ENCODE peak calls at places on chromosomes 1 and 21, in seven cellular contexts. L, A, K, M, F, W and R are unnamed samples.
A peak's percentile ranks its signal among the peaks of the same experiment; 100 is the strongest.

GRCh38 chr1:164660415-164661174 is 101.6 kb downstream of the PBX1 start:
- DNase-seq in L (no peak), A (peak; percentile 27), K (no peak), M (peak; percentile 20), F (peak; percentile 42), W (no peak), R (no peak)

GRCh38 chr1:192524223-192524622 is 51.4 kb upstream of the RGS1 start:
- DNase-seq in L (no peak), A (no peak), K (no peak), M (no peak), F (no peak), W (no peak), R (no peak)

GRCh38 chr1:111571987-111572386 is 47.6 kb upstream of the RAP1A start:
- DNase-seq in L (no peak), A (peak; percentile 23), K (no peak), M (no peak), F (no peak), W (no peak), R (no peak)

GRCh38 chr21:16942703-16943102 is 570.1 kb upstream of the CXADR start:
- DNase-seq in L (no peak), A (no peak), K (no peak), M (no peak), F (no peak), W (no peak), R (no peak)

GRCh38 chr1:208254376-208254775 is 10.2 kb upstream of the PLXNA2 start:
- DNase-seq in L (no peak), A (no peak), K (no peak), M (no peak), F (no peak), W (no peak), R (no peak)

GRCh38 chr1:223394706-223395105 is 1.5 kb downstream of the CCDC185 start:
- DNase-seq in L (no peak), A (no peak), K (no peak), M (no peak), F (no peak), W (no peak), R (no peak)

GRCh38 chr1:97084566-97084965 is 363.0 kb downstream of the PTBP2 start:
- DNase-seq in L (no peak), A (no peak), K (no peak), M (no peak), F (no peak), W (no peak), R (no peak)

GRCh38 chr1:61279570-61279969 is 197.2 kb downstream of the NFIA start:
- DNase-seq in L (no peak), A (no peak), K (peak; percentile 52), M (no peak), F (no peak), W (no peak), R (no peak)

GRCh38 chr1:8989821-8990220 is 36.4 kb downstream of the SLC2A7 start:
- DNase-seq in L (no peak), A (no peak), K (no peak), M (no peak), F (no peak), W (no peak), R (no peak)

GRCh38 chr21:44947111-44947929 is 7.5 kb downstream of the SLX9 start:
- DNase-seq in L (no peak), A (no peak), K (peak; percentile 66), M (no peak), F (no peak), W (peak; percentile 41), R (no peak)

GRCh38 chr1:202249846-202250245 is 56.2 kb downstream of the LGR6 start:
- DNase-seq in L (no peak), A (no peak), K (no peak), M (no peak), F (no peak), W (no peak), R (no peak)

GRCh38 chr1:25579947-25580309 is 36.5 kb downstream of the LDLRAP1 start:
- DNase-seq in L (no peak), A (no peak), K (no peak), M (no peak), F (no peak), W (no peak), R (no peak)

GRCh38 chr1:22237433-22238093 is 94.7 kb upstream of the WNT4 start:
- DNase-seq in L (no peak), A (no peak), K (no peak), M (no peak), F (no peak), W (peak; percentile 68), R (no peak)

GRCh38 chr1:97396463-97396862 is 524.4 kb downstream of the DPYD start:
- DNase-seq in L (no peak), A (no peak), K (no peak), M (no peak), F (no peak), W (no peak), R (no peak)

GRCh38 chr1:234941711-234942320 is 186.8 kb downstream of the TOMM20 start:
- DNase-seq in L (no peak), A (peak; percentile 22), K (no peak), M (no peak), F (no peak), W (no peak), R (no peak)

GRCh38 chr1:1204425-1204920 is 1.9 kb downstream of the TNFRSF18 start:
- DNase-seq in L (no peak), A (no peak), K (peak; percentile 30), M (no peak), F (no peak), W (peak; percentile 19), R (no peak)

GRCh38 chr1:217535601-217536377 is 95.1 kb downstream of the GPATCH2 start:
- DNase-seq in L (no peak), A (no peak), K (no peak), M (no peak), F (no peak), W (no peak), R (no peak)

GRCh38 chr1:81576996-81577697 is 223.6 kb upstream of the ADGRL2 start:
- DNase-seq in L (no peak), A (no peak), K (peak; percentile 21), M (no peak), F (no peak), W (no peak), R (no peak)

GRCh38 chr1:179883739-179884138 is 1.7 kb downstream of the TOR1AIP1 start:
- DNase-seq in L (no peak), A (peak; percentile 44), K (no peak), M (peak; percentile 45), F (peak; percentile 73), W (no peak), R (no peak)

GRCh38 chr1:26015358-26015757 is 6.2 kb upstream of the EXTL1 start:
- DNase-seq in L (no peak), A (no peak), K (peak; percentile 54), M (no peak), F (no peak), W (peak; percentile 81), R (no peak)

GRCh38 chr21:23853796-23854379 is 1753.4 kb downstream of the MRPL39 start:
- DNase-seq in L (no peak), A (peak; percentile 58), K (no peak), M (peak; percentile 8), F (peak; percentile 14), W (no peak), R (no peak)

GRCh38 chr1:188670837-188671236 is 1806.8 kb downstream of the BRINP3 start:
- DNase-seq in L (no peak), A (no peak), K (no peak), M (no peak), F (no peak), W (no peak), R (no peak)

GRCh38 chr1:20474333-20474975 is 11.6 kb downstream of the CAMK2N1 start:
- DNase-seq in L (no peak), A (no peak), K (no peak), M (no peak), F (no peak), W (no peak), R (no peak)

GRCh38 chr1:60621524-60621923 is 460.8 kb upstream of the NFIA start:
- DNase-seq in L (no peak), A (peak; percentile 77), K (peak; percentile 40), M (no peak), F (no peak), W (no peak), R (no peak)

GRCh38 chr1:1090424-1091343 is 16.6 kb upstream of the RNF223 start:
- DNase-seq in L (no peak), A (no peak), K (peak; percentile 51), M (no peak), F (no peak), W (peak; percentile 43), R (no peak)

GRCh38 chr1:8660455-8660854 is 157.0 kb downstream of the RERE start:
- DNase-seq in L (no peak), A (peak; percentile 35), K (peak; percentile 80), M (no peak), F (no peak), W (no peak), R (peak; percentile 46)

GRCh38 chr1:54937469-54937868 is 43.0 kb upstream of the TMEM61 start:
- DNase-seq in L (no peak), A (peak; percentile 36), K (no peak), M (no peak), F (no peak), W (no peak), R (no peak)

GRCh38 chr1:211126622-211127021 is 7.3 kb downstream of the KCNH1 start:
- DNase-seq in L (no peak), A (no peak), K (no peak), M (no peak), F (no peak), W (no peak), R (no peak)

GRCh38 chr21:36688324-36688723 is 10.6 kb upstream of the SIM2 start:
- DNase-seq in L (no peak), A (no peak), K (no peak), M (no peak), F (no peak), W (no peak), R (no peak)

GRCh38 chr1:7596126-7596755 is 174.9 kb upstream of the VAMP3 start:
- DNase-seq in L (no peak), A (no peak), K (peak; percentile 37), M (no peak), F (no peak), W (peak; percentile 26), R (peak; percentile 12)